ENCODE peak calls at places on chromosome 11, in eight cellular contexts. J is brain microvascular endothelial cell, E is tibial artery, G is SK-N-SH, L is AG04450, F is choroid plexus epithelial cell, T is AG04449, M is body of pancreas. A is an unnamed sample.

GRCh38 chr11:95335989-95336388 is 105.0 kb upstream of the SESN3 start:
- DNase-seq in L (no peak), J (no peak), F (no peak), E (no peak), T (no peak), G (no peak), M (no peak), A (no peak)

GRCh38 chr11:113349528-113349927 is 35.1 kb downstream of the TTC12 start:
- DNase-seq in L (no peak), T (no peak), E (no peak), F (no peak), J (no peak), G (no peak), M (no peak), A (no peak)

GRCh38 chr11:44536779-44537516 is 28.5 kb upstream of the CD82 start:
- DNase-seq in E (no peak), J (no peak), G (peak), L (no peak), M (no peak), F (no peak), T (no peak), A (no peak)

GRCh38 chr11:77113382-77114088 is 10.9 kb downstream of the OMP start:
- DNase-seq in E (no peak), F (peak), T (no peak), G (peak), J (no peak), L (no peak), M (peak), A (peak)

GRCh38 chr11:134074346-134074745 is 5.5 kb downstream of the JAM3 start:
- DNase-seq in L (no peak), E (no peak), M (no peak), G (no peak), F (no peak), J (peak), T (no peak), A (peak)

GRCh38 chr11:75980031-75980430 is 165.0 kb downstream of the UVRAG start:
- DNase-seq in L (no peak), M (no peak), G (no peak), J (no peak), E (no peak), F (no peak), T (no peak), A (no peak)

GRCh38 chr11:104529916-104530315 is 366.0 kb upstream of the PDGFD start:
- DNase-seq in M (no peak), F (no peak), E (no peak), T (no peak), G (no peak), J (no peak), L (no peak), A (no peak)

GRCh38 chr11:75204685-75205667 is 35.6 kb upstream of the TPBGL start:
- DNase-seq in G (peak), J (peak), E (peak), L (peak), T (no peak), M (peak), F (peak), A (peak)

GRCh38 chr11:121671276-121672168 is 218.8 kb upstream of the SORL1-AS1 start:
- DNase-seq in T (no peak), G (peak), J (no peak), E (no peak), L (no peak), M (no peak), F (peak), A (peak)

GRCh38 chr11:125950696-125951645 is 5.1 kb downstream of the VSIG10L2 start:
- DNase-seq in L (no peak), J (no peak), T (no peak), M (peak), G (peak), F (peak), E (no peak), A (peak)

GRCh38 chr11:105466582-105467228 is 143.2 kb upstream of the GRIA4 start:
- DNase-seq in M (no peak), F (peak), G (no peak), T (no peak), E (no peak), J (peak), L (peak), A (peak)

GRCh38 chr11:22432331-22433065 is 94.3 kb downstream of the SLC17A6 start:
- DNase-seq in T (no peak), J (peak), L (no peak), G (peak), F (peak), M (peak), E (no peak), A (peak)

GRCh38 chr11:91133361-91133760 is 910.5 kb upstream of the CHORDC1 start:
- DNase-seq in G (no peak), F (peak), L (no peak), J (no peak), T (peak), E (no peak), M (no peak), A (peak)

GRCh38 chr11:112163875-112164521 is at the start of gene IL18:
- DNase-seq in T (no peak), M (peak), G (no peak), L (no peak), F (peak), E (peak), J (no peak), A (no peak)

GRCh38 chr11:35099278-35100018 is 39.5 kb upstream of the CD44 start:
- DNase-seq in T (no peak), G (no peak), L (no peak), J (peak), F (peak), M (no peak), E (no peak), A (peak)

GRCh38 chr11:106070606-106071005 is 6.5 kb downstream of the KBTBD3 start:
- DNase-seq in M (no peak), E (no peak), L (no peak), G (no peak), F (no peak), J (no peak), T (no peak), A (no peak)

GRCh38 chr11:20592741-20593140 is 6.7 kb upstream of the SLC6A5 start:
- DNase-seq in M (no peak), L (no peak), T (no peak), F (no peak), J (no peak), E (no peak), G (no peak), A (no peak)

GRCh38 chr11:13970986-13971385 is 8.5 kb downstream of the SPON1 start:
- DNase-seq in J (no peak), E (no peak), T (no peak), M (no peak), G (peak), F (no peak), L (no peak), A (peak)

GRCh38 chr11:65439331-65440181 is 17.0 kb downstream of the NEAT1 start:
- DNase-seq in L (no peak), J (peak), M (no peak), E (peak), G (no peak), F (peak), T (no peak), A (peak)

GRCh38 chr11:64385953-64386704 is 27.2 kb downstream of the RPS6KA4 start:
- DNase-seq in G (no peak), J (peak), F (peak), L (no peak), E (no peak), T (no peak), M (no peak), A (peak)

GRCh38 chr11:120511804-120512726 is 517 bp downstream of the GRIK4 start:
- DNase-seq in T (no peak), G (peak), F (no peak), M (no peak), J (no peak), L (no peak), E (peak), A (no peak)

GRCh38 chr11:44509291-44509690 is 56.2 kb upstream of the CD82 start:
- DNase-seq in L (no peak), J (no peak), T (no peak), G (no peak), M (no peak), F (no peak), E (no peak), A (no peak)

GRCh38 chr11:130047141-130047540 is 22.6 kb upstream of the APLP2 start:
- DNase-seq in F (no peak), L (no peak), E (no peak), G (no peak), M (no peak), T (no peak), J (no peak), A (no peak)

GRCh38 chr11:9138612-9139579 is 47.5 kb upstream of the SCUBE2 start:
- DNase-seq in T (peak), F (peak), M (peak), G (no peak), L (peak), E (no peak), J (peak), A (peak)

GRCh38 chr11:83659466-83659865 is 373.3 kb upstream of the CCDC90B start:
- DNase-seq in T (no peak), F (no peak), G (no peak), J (no peak), M (no peak), L (no peak), E (no peak), A (no peak)

GRCh38 chr11:112166561-112166960 is 611 bp upstream of the TEX12 start:
- DNase-seq in M (no peak), T (no peak), F (peak), J (no peak), L (no peak), G (no peak), E (no peak), A (peak)

GRCh38 chr11:117840881-117841581 is 16.5 kb upstream of the FXYD2 start:
- DNase-seq in G (no peak), E (peak), M (no peak), J (no peak), L (no peak), T (no peak), F (no peak), A (no peak)

GRCh38 chr11:9104581-9104980 is 13.2 kb upstream of the SCUBE2 start:
- DNase-seq in M (no peak), T (no peak), G (no peak), L (no peak), J (no peak), F (no peak), E (no peak), A (no peak)

GRCh38 chr11:45102361-45102809 is 44.1 kb upstream of the PRDM11 start:
- DNase-seq in F (no peak), L (no peak), J (no peak), G (no peak), T (no peak), E (no peak), M (no peak), A (no peak)

GRCh38 chr11:31325162-31325561 is 44.4 kb downstream of the DCDC1 start:
- DNase-seq in F (peak), L (no peak), G (no peak), E (no peak), T (peak), J (peak), M (peak), A (peak)

GRCh38 chr11:113690619-113691569 is 15.2 kb downstream of the TMPRSS5 start:
- DNase-seq in F (peak), M (peak), E (peak), J (peak), L (no peak), G (peak), T (no peak), A (peak)

GRCh38 chr11:74371269-74372039 is 26.8 kb downstream of the PGM2L1 start:
- DNase-seq in J (peak), G (no peak), F (peak), M (no peak), T (no peak), L (no peak), E (no peak), A (no peak)

GRCh38 chr11:63012450-63013238 is 3.0 kb downstream of the SLC22A8 start:
- DNase-seq in M (no peak), L (no peak), G (no peak), E (no peak), F (no peak), J (no peak), T (no peak), A (no peak)

GRCh38 chr11:32088117-32088941 is 2.5 kb upstream of the RCN1 start:
- DNase-seq in T (peak), E (peak), G (peak), L (peak), F (peak), M (peak), J (peak), A (peak)

GRCh38 chr11:71251159-71251721 is 1.1 kb downstream of the SHANK2 start:
- DNase-seq in L (no peak), T (no peak), M (peak), G (peak), E (no peak), F (no peak), J (no peak), A (no peak)

GRCh38 chr11:71251761-71252433 is 480 bp downstream of the SHANK2 start:
- DNase-seq in J (no peak), E (no peak), G (peak), L (no peak), F (no peak), M (peak), T (no peak), A (no peak)

GRCh38 chr11:71252434-71252781 is at the start of gene SHANK2:
- DNase-seq in F (no peak), M (peak), E (no peak), T (no peak), G (peak), L (no peak), J (no peak), A (no peak)

GRCh38 chr11:71249301-71249700 is 3.1 kb downstream of the SHANK2 start:
- DNase-seq in M (no peak), G (peak), J (no peak), F (no peak), T (no peak), E (no peak), L (no peak), A (no peak)

DNA sequence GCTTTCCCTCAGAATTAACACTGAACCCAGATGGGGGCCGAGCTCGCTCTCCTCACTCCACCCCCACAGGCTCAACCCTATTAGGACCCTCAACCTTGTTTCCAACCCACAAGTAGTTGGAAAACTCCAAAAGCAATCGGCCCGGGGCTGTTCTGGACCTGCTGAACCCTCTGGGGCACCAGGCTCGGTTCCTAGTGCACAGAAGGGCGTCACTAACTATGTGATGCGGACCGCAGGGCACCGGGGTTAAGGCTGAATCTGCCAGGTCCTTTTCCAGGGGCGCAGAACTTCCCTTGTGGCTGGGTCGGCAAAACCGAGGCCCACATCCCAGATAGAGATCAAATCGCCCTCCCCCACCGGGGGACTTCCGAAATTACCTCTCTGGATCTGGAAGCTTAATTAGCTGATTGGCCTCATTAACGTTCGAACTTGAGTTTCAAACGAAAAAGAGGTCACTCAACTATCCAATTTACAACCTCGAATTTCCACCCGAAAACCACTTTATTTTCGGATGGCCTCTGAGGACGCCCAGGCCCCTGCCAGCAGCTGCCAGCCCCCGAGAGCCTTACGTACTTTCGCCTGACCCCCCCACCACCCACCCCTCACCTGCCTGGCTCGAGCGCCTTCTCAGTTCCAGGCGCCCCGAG is 1.7 kb downstream of the SHANK2 start:
- DNase-seq in F (no peak), L (no peak), J (no peak), M (no peak), E (no peak), T (no peak), G (no peak), A (no peak)
- H3K4me3 ChIP-seq in F (no peak), L (no peak), J (no peak), M (no peak), E (no peak), T (no peak), G (no peak), A (no peak)

DNA sequence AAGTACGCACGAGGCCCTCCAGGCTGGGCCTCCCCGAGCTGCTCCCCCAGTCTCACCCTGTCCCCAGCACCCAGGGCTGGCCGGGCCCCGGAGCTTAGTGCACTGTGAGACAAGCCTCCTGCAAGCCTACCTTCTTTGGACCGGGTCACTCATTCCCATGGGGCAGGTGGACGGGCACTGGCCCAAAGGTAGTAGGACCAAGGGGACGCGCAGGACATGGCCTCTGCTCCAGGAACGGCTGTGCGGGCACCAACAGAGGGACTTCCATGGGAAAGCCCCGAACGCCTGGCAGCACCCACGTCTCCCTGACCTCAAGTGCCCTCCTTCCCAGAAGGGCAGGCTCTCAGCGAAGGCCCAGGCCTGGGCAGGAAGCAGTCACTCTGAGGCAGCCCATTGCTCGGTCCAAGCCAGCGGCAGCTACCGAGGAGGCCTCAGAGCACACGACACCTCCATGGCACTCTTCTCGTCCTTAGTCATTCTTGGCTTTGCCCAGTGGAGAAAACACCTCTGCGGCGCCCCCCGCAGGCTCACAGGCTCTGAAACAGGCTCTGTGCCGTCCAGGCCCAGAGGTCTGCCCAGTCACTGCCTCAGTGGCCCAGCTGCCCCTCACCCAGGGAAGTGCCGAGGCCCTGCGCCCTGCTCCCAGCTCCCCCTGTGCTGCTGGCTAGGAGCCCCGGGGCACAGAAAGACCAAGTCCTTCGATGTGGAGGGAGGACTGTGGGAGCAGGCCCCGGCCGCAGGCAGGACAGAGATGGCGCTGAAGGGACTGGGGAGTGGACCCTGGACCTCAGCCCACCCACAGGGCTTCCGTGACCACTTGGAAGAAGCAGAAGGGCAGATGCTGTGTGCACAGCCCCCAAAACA is 3.8 kb downstream of the MOB2 start:
- DNase-seq in M (no peak), L (no peak), E (peak), J (no peak), T (no peak), F (no peak), G (no peak), A (no peak)
- TF ChIP-seq CTCF in M (no peak), L (no peak), E (no peak), J (no peak), T (no peak), F (peak), G (peak), A (no peak)

DNA sequence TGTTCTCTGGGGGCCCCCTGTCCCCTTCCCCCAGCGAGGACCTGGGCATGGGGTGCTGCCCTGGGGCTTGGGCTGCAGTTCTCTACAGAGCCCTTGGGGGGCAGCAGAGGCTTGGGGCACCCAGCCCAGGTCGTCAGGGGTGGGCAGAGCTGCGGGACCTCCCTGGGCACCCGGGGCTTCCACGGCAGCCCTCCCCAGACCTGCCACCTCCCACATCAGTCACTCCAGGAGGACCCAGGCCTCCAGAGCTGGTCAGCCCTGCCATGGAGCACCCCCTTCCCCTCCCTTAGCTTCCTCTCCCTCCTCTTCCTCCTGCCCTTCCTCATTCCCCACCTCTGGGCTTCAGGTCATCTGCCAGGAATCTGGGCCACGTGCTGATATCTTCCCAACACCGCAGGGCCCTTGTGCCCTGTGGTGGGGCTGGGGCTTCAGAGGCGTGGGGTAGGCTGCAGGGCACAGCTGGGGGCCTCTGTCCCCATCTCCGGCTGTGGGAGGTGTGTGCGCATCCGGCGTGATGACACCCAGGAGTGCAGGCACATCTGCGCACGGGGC is 5.8 kb downstream of the TSPAN4 start:
- DNase-seq in M (no peak), L (no peak), E (no peak), J (no peak), T (no peak), F (peak), G (peak), A (peak)
- H3K4me3 ChIP-seq in M (no peak), L (no peak), E (no peak), J (no peak), T (no peak), F (no peak), G (no peak), A (peak)

GRCh38 chr11:109249597-109249996 is 172.4 kb upstream of the C11orf87 start:
- DNase-seq in E (no peak), L (no peak), M (no peak), F (no peak), G (no peak), J (no peak), T (no peak), A (no peak)

GRCh38 chr11:109251230-109251629 is 170.8 kb upstream of the C11orf87 start:
- DNase-seq in F (no peak), G (no peak), E (no peak), L (no peak), J (no peak), T (no peak), M (no peak), A (no peak)

GRCh38 chr11:109241988-109242387 is 180.0 kb upstream of the C11orf87 start:
- DNase-seq in F (no peak), M (no peak), G (no peak), L (no peak), E (no peak), T (no peak), J (no peak), A (peak)

DNA sequence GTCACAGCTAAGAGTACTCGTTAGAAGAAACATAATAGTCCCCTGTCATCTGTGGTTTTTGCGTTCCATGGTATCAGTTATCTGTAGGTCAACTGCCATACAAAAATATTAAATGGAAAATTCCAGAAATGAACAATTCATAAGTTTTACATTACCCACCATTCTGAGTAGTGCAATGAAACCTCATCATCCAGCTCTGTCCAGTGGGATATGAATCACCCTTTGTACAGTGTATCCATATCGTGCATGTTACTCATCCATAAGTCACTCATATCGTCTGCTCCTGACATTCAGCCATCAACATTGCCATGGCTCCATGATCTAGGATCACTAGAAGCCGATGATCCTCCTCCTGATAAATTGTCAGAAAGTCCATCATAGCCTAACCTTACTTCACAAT is 174.9 kb upstream of the C11orf87 start:
- DNase-seq in G (no peak), L (no peak), M (no peak), T (no peak), F (peak), E (no peak), J (peak), A (peak)
- TF ChIP-seq CTCF in G (no peak), L (no peak), M (no peak), T (no peak), F (no peak), E (no peak), J (no peak), A (no peak)